ENCODE peak calls at places on chromosomes 5 and 9, in five cellular contexts. One of them, this sample, is unnamed.

GRCh38 chr5:136749016-136749415 is 383.7 kb upstream of the TRPC7 start:
- DNase-seq in EL: peak; percentile 79
- DNase-seq in HuH-7.5: no peak
- DNase-seq in caudate nucleus: no peak
- DNase-seq in choroid plexus epithelial cell: peak; percentile 81
- DNase-seq in this sample: peak; percentile 68

GRCh38 chr9:137396227-137396626 is 26.7 kb downstream of the EXD3 start:
- DNase-seq in EL: peak; percentile 52
- DNase-seq in HuH-7.5: no peak
- DNase-seq in caudate nucleus: no peak
- DNase-seq in choroid plexus epithelial cell: peak; percentile 97
- DNase-seq in this sample: peak; percentile 46

GRCh38 chr9:109448223-109448622 is 49.9 kb downstream of the PTPN3 start:
- DNase-seq in EL: peak; percentile 58
- DNase-seq in HuH-7.5: no peak
- DNase-seq in caudate nucleus: no peak
- DNase-seq in choroid plexus epithelial cell: peak; percentile 65
- DNase-seq in this sample: peak; percentile 44

GRCh38 chr9:135090547-135090946 is 3.1 kb downstream of the OLFM1 start:
- DNase-seq in EL: no peak
- DNase-seq in HuH-7.5: no peak
- DNase-seq in caudate nucleus: no peak
- DNase-seq in choroid plexus epithelial cell: no peak
- DNase-seq in this sample: peak; percentile 9

GRCh38 chr5:151198861-151199260 is 25.0 kb downstream of the CCDC69 start:
- DNase-seq in EL: no peak
- DNase-seq in HuH-7.5: no peak
- DNase-seq in caudate nucleus: no peak
- DNase-seq in choroid plexus epithelial cell: no peak
- DNase-seq in this sample: no peak

GRCh38 chr9:136222896-136223266 is 18.0 kb upstream of the LHX3 start:
- DNase-seq in EL: no peak
- DNase-seq in HuH-7.5: no peak
- DNase-seq in caudate nucleus: no peak
- DNase-seq in choroid plexus epithelial cell: no peak
- DNase-seq in this sample: no peak

GRCh38 chr5:84585218-84585617 is 200.5 kb upstream of the EDIL3 start:
- DNase-seq in EL: no peak
- DNase-seq in HuH-7.5: no peak
- DNase-seq in caudate nucleus: no peak
- DNase-seq in choroid plexus epithelial cell: no peak
- DNase-seq in this sample: no peak

GRCh38 chr9:76459691-76460635 is 981 bp downstream of the GCNT1 start:
- DNase-seq in EL: peak; percentile 73
- DNase-seq in HuH-7.5: peak; percentile 77
- DNase-seq in caudate nucleus: peak; percentile 54
- DNase-seq in choroid plexus epithelial cell: peak; percentile 75
- DNase-seq in this sample: peak; percentile 47

GRCh38 chr5:68215888-68216736 is 556 bp downstream of the PIK3R1 start:
- DNase-seq in EL: peak; percentile 60
- DNase-seq in HuH-7.5: peak; percentile 45
- DNase-seq in caudate nucleus: peak; percentile 63
- DNase-seq in choroid plexus epithelial cell: no peak
- DNase-seq in this sample: no peak

GRCh38 chr5:54673523-54674225 is 156.1 kb downstream of the SNX18 start:
- DNase-seq in EL: no peak
- DNase-seq in HuH-7.5: no peak
- DNase-seq in caudate nucleus: no peak
- DNase-seq in choroid plexus epithelial cell: peak; percentile 93
- DNase-seq in this sample: no peak

GRCh38 chr5:87729786-87730185 is 317.1 kb upstream of the CCNH start:
- DNase-seq in EL: no peak
- DNase-seq in HuH-7.5: no peak
- DNase-seq in caudate nucleus: no peak
- DNase-seq in choroid plexus epithelial cell: no peak
- DNase-seq in this sample: no peak

GRCh38 chr5:2175041-2175440 is 292.3 kb upstream of the IRX4 start:
- DNase-seq in EL: no peak
- DNase-seq in HuH-7.5: no peak
- DNase-seq in caudate nucleus: no peak
- DNase-seq in choroid plexus epithelial cell: no peak
- DNase-seq in this sample: no peak

GRCh38 chr5:23571059-23571458 is 63.6 kb downstream of the PRDM9 start:
- DNase-seq in EL: no peak
- DNase-seq in HuH-7.5: no peak
- DNase-seq in caudate nucleus: no peak
- DNase-seq in choroid plexus epithelial cell: no peak
- DNase-seq in this sample: no peak

GRCh38 chr9:106941901-106942300 is 78.9 kb downstream of the ZNF462 start:
- DNase-seq in EL: no peak
- DNase-seq in HuH-7.5: no peak
- DNase-seq in caudate nucleus: no peak
- DNase-seq in choroid plexus epithelial cell: no peak
- DNase-seq in this sample: no peak

GRCh38 chr9:120944434-120945125 is 18.0 kb upstream of the TRAF1 start:
- DNase-seq in EL: no peak
- DNase-seq in HuH-7.5: no peak
- DNase-seq in caudate nucleus: no peak
- DNase-seq in choroid plexus epithelial cell: no peak
- DNase-seq in this sample: no peak

GRCh38 chr9:135080286-135081263 is 6.9 kb upstream of the OLFM1 start:
- DNase-seq in EL: no peak
- DNase-seq in HuH-7.5: no peak
- DNase-seq in caudate nucleus: no peak
- DNase-seq in choroid plexus epithelial cell: no peak
- DNase-seq in this sample: no peak

GRCh38 chr9:90071257-90071656 is 466.4 kb downstream of the GADD45G start:
- DNase-seq in EL: no peak
- DNase-seq in HuH-7.5: no peak
- DNase-seq in caudate nucleus: no peak
- DNase-seq in choroid plexus epithelial cell: no peak
- DNase-seq in this sample: no peak

GRCh38 chr9:1267581-1267980 is 217.4 kb downstream of the DMRT2 start:
- DNase-seq in EL: no peak
- DNase-seq in HuH-7.5: no peak
- DNase-seq in caudate nucleus: no peak
- DNase-seq in choroid plexus epithelial cell: no peak
- DNase-seq in this sample: no peak

GRCh38 chr5:59126665-59127354 is 543.9 kb downstream of the RAB3C start:
- DNase-seq in EL: peak; percentile 64
- DNase-seq in HuH-7.5: no peak
- DNase-seq in caudate nucleus: peak; percentile 40
- DNase-seq in choroid plexus epithelial cell: peak; percentile 74
- DNase-seq in this sample: peak; percentile 23

GRCh38 chr9:89891221-89892052 is 286.6 kb downstream of the GADD45G start:
- DNase-seq in EL: no peak
- DNase-seq in HuH-7.5: no peak
- DNase-seq in caudate nucleus: peak; percentile 60
- DNase-seq in choroid plexus epithelial cell: no peak
- DNase-seq in this sample: no peak

GRCh38 chr9:124852121-124852828 is 985 bp upstream of the WDR38 start:
- DNase-seq in EL: no peak
- DNase-seq in HuH-7.5: no peak
- DNase-seq in caudate nucleus: no peak
- DNase-seq in choroid plexus epithelial cell: no peak
- DNase-seq in this sample: no peak

This sample was measured in A172.